ENCODE peak calls at places on chromosome 21, in ten cellular contexts. One of them, this sample, is unnamed.

GRCh38 chr21:42672699-42673458 is 19.5 kb downstream of the PDE9A start:
- DNase-seq in suprapubic skin: no peak
- DNase-seq in choroid plexus epithelial cell: peak; percentile 62
- DNase-seq in glutamatergic neuron: no peak
- DNase-seq in GM13976: no peak
- DNase-seq in WTC11: no peak
- DNase-seq in progenitor cell of endocrine pancreas: no peak
- DNase-seq in CD4-positive, alpha-beta T cell: no peak
- DNase-seq in dorsolateral prefrontal cortex: no peak
- DNase-seq in tibial nerve: no peak
- DNase-seq in this sample: no peak

GRCh38 chr21:41766883-41767605 is at the start of gene RIPK4:
- DNase-seq in suprapubic skin: peak; percentile 74
- DNase-seq in choroid plexus epithelial cell: no peak
- DNase-seq in glutamatergic neuron: peak; percentile 78
- DNase-seq in GM13976: peak; percentile 75
- DNase-seq in WTC11: peak; percentile 90
- DNase-seq in progenitor cell of endocrine pancreas: peak; percentile 84
- DNase-seq in CD4-positive, alpha-beta T cell: peak; percentile 52
- DNase-seq in dorsolateral prefrontal cortex: no peak
- DNase-seq in tibial nerve: no peak
- DNase-seq in this sample: peak; percentile 78

GRCh38 chr21:42234464-42235241 is 15.7 kb downstream of the ABCG1 start:
- DNase-seq in suprapubic skin: peak; percentile 80
- DNase-seq in choroid plexus epithelial cell: peak; percentile 59
- DNase-seq in glutamatergic neuron: peak; percentile 90
- DNase-seq in GM13976: peak; percentile 82
- DNase-seq in WTC11: peak; percentile 81
- DNase-seq in progenitor cell of endocrine pancreas: peak; percentile 66
- DNase-seq in CD4-positive, alpha-beta T cell: peak; percentile 83
- DNase-seq in dorsolateral prefrontal cortex: peak; percentile 83
- DNase-seq in tibial nerve: no peak
- DNase-seq in this sample: peak; percentile 88

GRCh38 chr21:36320421-36321324 is 676 bp downstream of the MORC3 start:
- DNase-seq in suprapubic skin: peak; percentile 88
- DNase-seq in choroid plexus epithelial cell: peak; percentile 73
- DNase-seq in glutamatergic neuron: peak; percentile 84
- DNase-seq in GM13976: peak; percentile 78
- DNase-seq in WTC11: peak; percentile 66
- DNase-seq in progenitor cell of endocrine pancreas: peak; percentile 56
- DNase-seq in CD4-positive, alpha-beta T cell: no peak
- DNase-seq in dorsolateral prefrontal cortex: peak; percentile 51
- DNase-seq in tibial nerve: peak; percentile 68
- DNase-seq in this sample: peak; percentile 70

GRCh38 chr21:28959367-28960099 is 33.1 kb downstream of the LTN1 start:
- DNase-seq in suprapubic skin: no peak
- DNase-seq in choroid plexus epithelial cell: peak; percentile 84
- DNase-seq in glutamatergic neuron: no peak
- DNase-seq in GM13976: no peak
- DNase-seq in WTC11: no peak
- DNase-seq in progenitor cell of endocrine pancreas: no peak
- DNase-seq in CD4-positive, alpha-beta T cell: no peak
- DNase-seq in dorsolateral prefrontal cortex: no peak
- DNase-seq in tibial nerve: no peak
- DNase-seq in this sample: no peak

GRCh38 chr21:38499296-38499695 is 1.0 kb upstream of the ERG start:
- DNase-seq in suprapubic skin: no peak
- DNase-seq in choroid plexus epithelial cell: no peak
- DNase-seq in glutamatergic neuron: no peak
- DNase-seq in GM13976: no peak
- DNase-seq in WTC11: no peak
- DNase-seq in progenitor cell of endocrine pancreas: no peak
- DNase-seq in CD4-positive, alpha-beta T cell: no peak
- DNase-seq in dorsolateral prefrontal cortex: no peak
- DNase-seq in tibial nerve: no peak
- DNase-seq in this sample: no peak

GRCh38 chr21:24272527-24272938 is 1334.7 kb downstream of the MRPL39 start:
- DNase-seq in suprapubic skin: no peak
- DNase-seq in choroid plexus epithelial cell: no peak
- DNase-seq in glutamatergic neuron: no peak
- DNase-seq in GM13976: no peak
- DNase-seq in WTC11: no peak
- DNase-seq in progenitor cell of endocrine pancreas: no peak
- DNase-seq in CD4-positive, alpha-beta T cell: no peak
- DNase-seq in dorsolateral prefrontal cortex: no peak
- DNase-seq in tibial nerve: no peak
- DNase-seq in this sample: no peak

GRCh38 chr21:30234643-30235042 is 18.7 kb upstream of the CLDN8 start:
- DNase-seq in suprapubic skin: no peak
- DNase-seq in choroid plexus epithelial cell: peak; percentile 69
- DNase-seq in glutamatergic neuron: no peak
- DNase-seq in GM13976: no peak
- DNase-seq in WTC11: no peak
- DNase-seq in progenitor cell of endocrine pancreas: no peak
- DNase-seq in CD4-positive, alpha-beta T cell: no peak
- DNase-seq in dorsolateral prefrontal cortex: no peak
- DNase-seq in tibial nerve: no peak
- DNase-seq in this sample: no peak

GRCh38 chr21:42532466-42533181 is 19.0 kb downstream of the SLC37A1 start:
- DNase-seq in suprapubic skin: peak; percentile 75
- DNase-seq in choroid plexus epithelial cell: no peak
- DNase-seq in glutamatergic neuron: no peak
- DNase-seq in GM13976: no peak
- DNase-seq in WTC11: no peak
- DNase-seq in progenitor cell of endocrine pancreas: no peak
- DNase-seq in CD4-positive, alpha-beta T cell: no peak
- DNase-seq in dorsolateral prefrontal cortex: no peak
- DNase-seq in tibial nerve: peak; percentile 59
- DNase-seq in this sample: no peak

GRCh38 chr21:27513825-27514224 is 546.9 kb upstream of the ADAMTS5 start:
- DNase-seq in suprapubic skin: no peak
- DNase-seq in choroid plexus epithelial cell: no peak
- DNase-seq in glutamatergic neuron: no peak
- DNase-seq in GM13976: no peak
- DNase-seq in WTC11: no peak
- DNase-seq in progenitor cell of endocrine pancreas: no peak
- DNase-seq in CD4-positive, alpha-beta T cell: no peak
- DNase-seq in dorsolateral prefrontal cortex: no peak
- DNase-seq in tibial nerve: no peak
- DNase-seq in this sample: no peak

GRCh38 chr21:42688841-42689371 is 35.5 kb downstream of the PDE9A start:
- DNase-seq in suprapubic skin: peak; percentile 54
- DNase-seq in choroid plexus epithelial cell: no peak
- DNase-seq in glutamatergic neuron: no peak
- DNase-seq in GM13976: no peak
- DNase-seq in WTC11: peak; percentile 53
- DNase-seq in progenitor cell of endocrine pancreas: no peak
- DNase-seq in CD4-positive, alpha-beta T cell: no peak
- DNase-seq in dorsolateral prefrontal cortex: no peak
- DNase-seq in tibial nerve: no peak
- DNase-seq in this sample: no peak

GRCh38 chr21:30233636-30234035 is 17.7 kb upstream of the CLDN8 start:
- DNase-seq in suprapubic skin: no peak
- DNase-seq in choroid plexus epithelial cell: no peak
- DNase-seq in glutamatergic neuron: no peak
- DNase-seq in GM13976: no peak
- DNase-seq in WTC11: no peak
- DNase-seq in progenitor cell of endocrine pancreas: no peak
- DNase-seq in CD4-positive, alpha-beta T cell: no peak
- DNase-seq in dorsolateral prefrontal cortex: no peak
- DNase-seq in tibial nerve: no peak
- DNase-seq in this sample: no peak

GRCh38 chr21:26199471-26199870 is 28.9 kb upstream of the APP start:
- DNase-seq in suprapubic skin: no peak
- DNase-seq in choroid plexus epithelial cell: peak; percentile 49
- DNase-seq in glutamatergic neuron: no peak
- DNase-seq in GM13976: no peak
- DNase-seq in WTC11: no peak
- DNase-seq in progenitor cell of endocrine pancreas: no peak
- DNase-seq in CD4-positive, alpha-beta T cell: no peak
- DNase-seq in dorsolateral prefrontal cortex: no peak
- DNase-seq in tibial nerve: no peak
- DNase-seq in this sample: no peak

GRCh38 chr21:40204956-40205355 is 337.7 kb downstream of the PCP4 start:
- DNase-seq in suprapubic skin: no peak
- DNase-seq in choroid plexus epithelial cell: no peak
- DNase-seq in glutamatergic neuron: peak; percentile 57
- DNase-seq in GM13976: no peak
- DNase-seq in WTC11: no peak
- DNase-seq in progenitor cell of endocrine pancreas: no peak
- DNase-seq in CD4-positive, alpha-beta T cell: no peak
- DNase-seq in dorsolateral prefrontal cortex: no peak
- DNase-seq in tibial nerve: no peak
- DNase-seq in this sample: no peak

GRCh38 chr21:34836103-34836932 is 167.5 kb downstream of the CLIC6 start:
- DNase-seq in suprapubic skin: peak; percentile 91
- DNase-seq in choroid plexus epithelial cell: peak; percentile 100
- DNase-seq in glutamatergic neuron: no peak
- DNase-seq in GM13976: no peak
- DNase-seq in WTC11: no peak
- DNase-seq in progenitor cell of endocrine pancreas: no peak
- DNase-seq in CD4-positive, alpha-beta T cell: no peak
- DNase-seq in dorsolateral prefrontal cortex: no peak
- DNase-seq in tibial nerve: peak; percentile 64
- DNase-seq in this sample: peak; percentile 73

GRCh38 chr21:37565530-37566223 is 199.1 kb downstream of the DYRK1A start:
- DNase-seq in suprapubic skin: no peak
- DNase-seq in choroid plexus epithelial cell: peak; percentile 49
- DNase-seq in glutamatergic neuron: no peak
- DNase-seq in GM13976: no peak
- DNase-seq in WTC11: no peak
- DNase-seq in progenitor cell of endocrine pancreas: no peak
- DNase-seq in CD4-positive, alpha-beta T cell: no peak
- DNase-seq in dorsolateral prefrontal cortex: no peak
- DNase-seq in tibial nerve: no peak
- DNase-seq in this sample: no peak

GRCh38 chr21:34858559-34858958 is 189.8 kb downstream of the CLIC6 start:
- DNase-seq in suprapubic skin: no peak
- DNase-seq in choroid plexus epithelial cell: no peak
- DNase-seq in glutamatergic neuron: no peak
- DNase-seq in GM13976: no peak
- DNase-seq in WTC11: no peak
- DNase-seq in progenitor cell of endocrine pancreas: no peak
- DNase-seq in CD4-positive, alpha-beta T cell: no peak
- DNase-seq in dorsolateral prefrontal cortex: no peak
- DNase-seq in tibial nerve: no peak
- DNase-seq in this sample: no peak

GRCh38 chr21:36288651-36289243 is 31.2 kb upstream of the MORC3 start:
- DNase-seq in suprapubic skin: no peak
- DNase-seq in choroid plexus epithelial cell: peak; percentile 44
- DNase-seq in glutamatergic neuron: no peak
- DNase-seq in GM13976: no peak
- DNase-seq in WTC11: no peak
- DNase-seq in progenitor cell of endocrine pancreas: no peak
- DNase-seq in CD4-positive, alpha-beta T cell: no peak
- DNase-seq in dorsolateral prefrontal cortex: no peak
- DNase-seq in tibial nerve: no peak
- DNase-seq in this sample: no peak

GRCh38 chr21:28253378-28253777 is 739.3 kb downstream of the LTN1 start:
- DNase-seq in suprapubic skin: no peak
- DNase-seq in choroid plexus epithelial cell: peak; percentile 69
- DNase-seq in glutamatergic neuron: no peak
- DNase-seq in GM13976: no peak
- DNase-seq in WTC11: no peak
- DNase-seq in progenitor cell of endocrine pancreas: no peak
- DNase-seq in CD4-positive, alpha-beta T cell: no peak
- DNase-seq in dorsolateral prefrontal cortex: no peak
- DNase-seq in tibial nerve: no peak
- DNase-seq in this sample: no peak

GRCh38 chr21:45192332-45192731 is 95.4 kb downstream of the POFUT2 start:
- DNase-seq in suprapubic skin: no peak
- DNase-seq in choroid plexus epithelial cell: no peak
- DNase-seq in glutamatergic neuron: no peak
- DNase-seq in GM13976: no peak
- DNase-seq in WTC11: no peak
- DNase-seq in progenitor cell of endocrine pancreas: no peak
- DNase-seq in CD4-positive, alpha-beta T cell: no peak
- DNase-seq in dorsolateral prefrontal cortex: no peak
- DNase-seq in tibial nerve: no peak
- DNase-seq in this sample: no peak
- TF ChIP-seq CTCF in suprapubic skin: no peak
- TF ChIP-seq CTCF in choroid plexus epithelial cell: peak; percentile 25
- TF ChIP-seq CTCF in glutamatergic neuron: no peak
- TF ChIP-seq CTCF in GM13976: no peak
- TF ChIP-seq CTCF in WTC11: no peak
- TF ChIP-seq CTCF in progenitor cell of endocrine pancreas: no peak
- TF ChIP-seq CTCF in CD4-positive, alpha-beta T cell: no peak
- TF ChIP-seq CTCF in dorsolateral prefrontal cortex: no peak
- TF ChIP-seq CTCF in tibial nerve: no peak
- TF ChIP-seq CTCF in this sample: peak; percentile 9

GRCh38 chr21:45847870-45848269 is 133.7 kb upstream of the COL6A1 start:
- DNase-seq in suprapubic skin: no peak
- DNase-seq in choroid plexus epithelial cell: no peak
- DNase-seq in glutamatergic neuron: no peak
- DNase-seq in GM13976: no peak
- DNase-seq in WTC11: no peak
- DNase-seq in progenitor cell of endocrine pancreas: no peak
- DNase-seq in CD4-positive, alpha-beta T cell: no peak
- DNase-seq in dorsolateral prefrontal cortex: peak; percentile 57
- DNase-seq in tibial nerve: no peak
- DNase-seq in this sample: no peak
- TF ChIP-seq CTCF in suprapubic skin: no peak
- TF ChIP-seq CTCF in choroid plexus epithelial cell: no peak
- TF ChIP-seq CTCF in glutamatergic neuron: no peak
- TF ChIP-seq CTCF in GM13976: no peak
- TF ChIP-seq CTCF in WTC11: no peak
- TF ChIP-seq CTCF in progenitor cell of endocrine pancreas: no peak
- TF ChIP-seq CTCF in CD4-positive, alpha-beta T cell: no peak
- TF ChIP-seq CTCF in dorsolateral prefrontal cortex: no peak
- TF ChIP-seq CTCF in tibial nerve: no peak
- TF ChIP-seq CTCF in this sample: no peak

DNA sequence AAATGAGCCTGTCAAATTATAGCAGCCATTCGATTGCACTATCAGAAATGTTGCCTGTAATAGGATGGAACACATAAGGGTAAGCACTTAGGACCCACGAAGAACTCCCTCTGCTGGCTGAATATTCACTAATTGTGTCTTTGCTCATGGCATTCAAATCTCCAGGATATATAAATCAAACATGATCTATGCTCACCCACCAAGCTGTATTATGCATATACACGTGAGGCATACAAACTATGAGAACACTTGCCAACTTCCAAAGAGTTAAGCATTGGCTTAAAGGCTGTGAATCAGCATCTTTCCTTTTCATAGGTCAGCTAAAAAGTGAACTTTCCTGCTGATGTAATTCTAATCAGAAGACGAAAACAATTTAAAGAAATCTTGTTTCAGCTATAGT is 34.5 kb downstream of the TMPRSS15 start:
- DNase-seq in suprapubic skin: no peak
- DNase-seq in choroid plexus epithelial cell: peak; percentile 72
- DNase-seq in glutamatergic neuron: no peak
- DNase-seq in GM13976: no peak
- DNase-seq in WTC11: no peak
- DNase-seq in progenitor cell of endocrine pancreas: no peak
- DNase-seq in CD4-positive, alpha-beta T cell: no peak
- DNase-seq in dorsolateral prefrontal cortex: no peak
- DNase-seq in tibial nerve: no peak
- DNase-seq in this sample: no peak
- TF ChIP-seq CTCF in suprapubic skin: no peak
- TF ChIP-seq CTCF in choroid plexus epithelial cell: peak; percentile 64
- TF ChIP-seq CTCF in glutamatergic neuron: peak; percentile 56
- TF ChIP-seq CTCF in GM13976: no peak
- TF ChIP-seq CTCF in WTC11: no peak
- TF ChIP-seq CTCF in progenitor cell of endocrine pancreas: peak; percentile 29
- TF ChIP-seq CTCF in CD4-positive, alpha-beta T cell: no peak
- TF ChIP-seq CTCF in dorsolateral prefrontal cortex: peak; percentile 13
- TF ChIP-seq CTCF in tibial nerve: no peak
- TF ChIP-seq CTCF in this sample: no peak

GRCh38 chr21:46254208-46254975 is 25.8 kb upstream of the LSS start:
- DNase-seq in suprapubic skin: no peak
- DNase-seq in choroid plexus epithelial cell: no peak
- DNase-seq in glutamatergic neuron: no peak
- DNase-seq in GM13976: peak; percentile 74
- DNase-seq in WTC11: no peak
- DNase-seq in progenitor cell of endocrine pancreas: no peak
- DNase-seq in CD4-positive, alpha-beta T cell: no peak
- DNase-seq in dorsolateral prefrontal cortex: no peak
- DNase-seq in tibial nerve: no peak
- DNase-seq in this sample: no peak
- TF ChIP-seq CTCF in suprapubic skin: no peak
- TF ChIP-seq CTCF in choroid plexus epithelial cell: no peak
- TF ChIP-seq CTCF in glutamatergic neuron: no peak
- TF ChIP-seq CTCF in GM13976: no peak
- TF ChIP-seq CTCF in WTC11: no peak
- TF ChIP-seq CTCF in progenitor cell of endocrine pancreas: no peak
- TF ChIP-seq CTCF in CD4-positive, alpha-beta T cell: no peak
- TF ChIP-seq CTCF in dorsolateral prefrontal cortex: no peak
- TF ChIP-seq CTCF in tibial nerve: no peak
- TF ChIP-seq CTCF in this sample: no peak

This sample was measured in activated CD8-positive, alpha-beta T cell treated with anti-CD3 and anti-CD28 coated beads for 36 hours.